ENCODE peak calls at places on chromosomes 11 and 22, in nine cellular contexts. F is DND-41; I is fibroblast of lung; G is Peyer's patch; B is cardiac muscle cell; M is MM.1S; L is A673; A is dorsolateral prefrontal cortex; W is effector memory CD4-positive, alpha-beta T cell. Z is an unnamed sample.

GRCh38 chr11:702731-703461 is 3.1 kb upstream of the EPS8L2 start:
- DNase-seq in F (no peak), G (peak; percentile 74), L (no peak), I (no peak), W (no peak), A (no peak), B (no peak), M (no peak), Z (no peak)

GRCh38 chr11:86632499-86633269 is 39.7 kb downstream of the ME3 start:
- DNase-seq in I (peak; percentile 99), L (peak; percentile 83), A (no peak), B (peak; percentile 17), W (no peak), F (no peak), M (no peak), G (no peak), Z (no peak)

GRCh38 chr11:45736424-45736823 is 68.5 kb upstream of the SLC35C1 start:
- DNase-seq in B (no peak), I (peak; percentile 41), L (no peak), G (no peak), A (no peak), F (no peak), M (no peak), W (no peak), Z (no peak)

GRCh38 chr11:129950319-129951034 is 52.2 kb downstream of the PRDM10 start:
- DNase-seq in F (no peak), A (no peak), G (no peak), W (no peak), B (no peak), L (no peak), I (peak; percentile 69), M (no peak), Z (no peak)

GRCh38 chr11:37689951-37690350 is 1091.9 kb upstream of the RAG2 start:
- DNase-seq in G (no peak), L (no peak), I (peak; percentile 67), W (no peak), M (no peak), A (no peak), B (no peak), F (no peak), Z (no peak)

GRCh38 chr11:106989056-106989455 is 29.2 kb downstream of the GUCY1A2 start:
- DNase-seq in B (no peak), G (no peak), W (no peak), M (no peak), L (no peak), A (no peak), F (no peak), I (peak; percentile 48), Z (no peak)

GRCh38 chr11:33775064-33775807 is 916 bp upstream of the FBXO3 start:
- DNase-seq in M (no peak), A (no peak), W (no peak), F (no peak), G (no peak), B (no peak), L (no peak), I (no peak), Z (no peak)

GRCh38 chr22:40417881-40418280 is 47.5 kb downstream of the SGSM3 start:
- DNase-seq in G (no peak), F (no peak), M (no peak), L (no peak), I (no peak), B (no peak), W (no peak), A (no peak), Z (no peak)

GRCh38 chr11:60887531-60887930 is 18.9 kb downstream of the PRPF19 start:
- DNase-seq in I (peak; percentile 27), L (peak; percentile 40), B (peak; percentile 55), W (no peak), F (peak; percentile 77), M (peak; percentile 79), A (no peak), G (peak; percentile 79), Z (peak; percentile 33)

GRCh38 chr22:19889951-19890350 is 35.3 kb upstream of the GNB1L start:
- DNase-seq in L (no peak), W (no peak), F (no peak), I (no peak), A (no peak), M (no peak), G (no peak), B (no peak), Z (no peak)

GRCh38 chr11:8333431-8334401 is 70.0 kb upstream of the LMO1 start:
- DNase-seq in I (peak; percentile 28), F (no peak), W (no peak), L (no peak), A (no peak), M (no peak), G (no peak), B (no peak), Z (no peak)

GRCh38 chr22:47627561-47628253 is 865.3 kb downstream of the TBC1D22A start:
- DNase-seq in G (no peak), F (no peak), L (no peak), B (no peak), M (no peak), I (no peak), W (no peak), A (no peak), Z (no peak)

GRCh38 chr11:116114198-116114651 is 610.0 kb upstream of the CADM1 start:
- DNase-seq in M (no peak), G (no peak), A (no peak), W (no peak), F (no peak), B (no peak), I (no peak), L (no peak), Z (no peak)

GRCh38 chr11:73412308-73412707 is 36.1 kb downstream of the RELT start:
- DNase-seq in I (peak; percentile 45), L (peak; percentile 78), M (no peak), A (no peak), G (no peak), F (no peak), B (no peak), W (no peak), Z (no peak)
- H3K4me3 ChIP-seq in I (no peak overlapping the region), L (no peak overlapping the region), M (no peak overlapping the region), A (no peak overlapping the region), G (no peak overlapping the region), F (no peak overlapping the region), B (no peak overlapping the region), W (no peak overlapping the region), Z (no peak overlapping the region)

GRCh38 chr22:45483319-45483718 is 19.4 kb upstream of the FBLN1 start:
- DNase-seq in M (no peak), B (no peak), G (no peak), A (no peak), I (no peak), L (no peak), F (no peak), W (no peak), Z (no peak)
- H3K4me3 ChIP-seq in M (no peak overlapping the region), B (no peak overlapping the region), G (no peak overlapping the region), A (no peak overlapping the region), I (no peak overlapping the region), L (no peak overlapping the region), F (no peak overlapping the region), W (no peak overlapping the region), Z (no peak overlapping the region)

DNA sequence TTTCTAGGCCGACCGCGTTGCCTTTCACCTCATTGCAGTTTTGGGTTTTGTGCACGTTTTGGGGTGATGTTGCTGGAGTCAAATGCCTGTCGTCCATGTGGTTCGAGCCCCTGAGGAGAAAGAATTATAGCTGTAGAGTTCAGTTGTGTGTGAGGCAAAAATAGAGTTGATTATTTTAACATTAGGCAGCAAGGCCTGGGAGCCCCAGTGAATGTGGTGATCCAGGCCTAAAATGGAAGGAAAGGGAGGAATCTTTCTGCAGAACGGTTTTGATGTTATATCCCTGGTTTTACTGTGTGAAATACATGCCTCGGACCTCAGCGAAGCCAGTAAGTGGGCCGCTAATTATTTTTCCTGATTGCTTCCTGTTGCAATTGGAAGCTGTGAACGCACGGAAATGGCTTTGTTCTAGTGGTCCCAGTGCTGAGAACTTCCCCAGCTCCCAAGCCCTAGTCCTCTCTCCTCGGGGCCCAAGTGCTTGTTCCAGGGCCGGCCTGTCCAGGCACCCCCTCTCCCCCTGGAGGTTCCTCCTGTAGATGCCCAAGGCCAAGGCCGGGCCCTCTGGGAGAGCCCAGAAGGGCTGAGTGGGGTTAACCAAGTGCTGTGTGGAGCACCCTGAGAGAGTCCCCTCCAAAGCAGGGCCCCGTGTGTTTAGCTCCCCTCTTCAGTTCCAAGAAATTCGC is 2.0 kb downstream of the LRP5 start:
- DNase-seq in G (no peak), B (peak; percentile 19), A (no peak), F (no peak), W (no peak), L (peak; percentile 64), I (no peak), M (no peak), Z (no peak)
- H3K4me3 ChIP-seq in G (no peak overlapping the region), B (peak overlapping the region; percentile 69), A (no peak overlapping the region), F (peak overlapping the region; percentile 67), W (no peak overlapping the region), L (peak overlapping the region; percentile 75), I (peak overlapping the region; percentile 78), M (no peak overlapping the region), Z (no peak overlapping the region)

GRCh38 chr11:94400839-94401772 is at the start of gene GPR83:
- DNase-seq in W (no peak), F (no peak), L (peak; percentile 58), M (no peak), A (no peak), I (peak; percentile 43), G (no peak), B (peak; percentile 63), Z (no peak)
- H3K4me3 ChIP-seq in W (no peak within 1 kb of the TSS), F (no peak within 1 kb of the TSS), L (peak within 1 kb of the TSS; percentile 45), M (no peak within 1 kb of the TSS), A (peak within 1 kb of the TSS; percentile 37), I (peak within 1 kb of the TSS; percentile 47), G (no peak within 1 kb of the TSS), B (peak within 1 kb of the TSS; percentile 40), Z (no peak within 1 kb of the TSS)

DNA sequence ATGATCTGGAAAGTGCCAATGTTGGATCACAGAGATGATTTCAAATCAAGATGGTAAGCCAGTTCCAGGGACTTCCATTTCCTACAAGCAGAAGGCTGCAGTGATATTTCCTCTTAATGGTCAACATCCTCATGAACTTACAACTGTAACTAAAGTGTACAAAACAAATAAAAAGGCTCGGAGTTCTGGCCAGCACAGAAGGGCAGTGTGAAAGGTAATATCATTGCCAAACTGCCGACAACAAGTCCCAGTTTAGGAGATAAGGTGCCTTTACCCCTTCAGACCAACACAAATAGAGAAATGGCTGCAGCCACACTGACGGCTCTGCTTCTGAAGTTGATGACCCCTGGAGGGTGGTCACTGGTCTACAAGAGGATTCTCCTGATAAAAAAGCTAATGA is 91.1 kb downstream of the ETS1 start:
- DNase-seq in G (no peak), I (no peak), B (no peak), W (no peak), L (no peak), M (no peak), F (no peak), A (no peak), Z (no peak)
- H3K4me3 ChIP-seq in G (no peak overlapping the region), I (no peak overlapping the region), B (no peak overlapping the region), W (no peak overlapping the region), L (no peak overlapping the region), M (no peak overlapping the region), F (no peak overlapping the region), A (no peak overlapping the region), Z (peak overlapping the region; percentile 43)

DNA sequence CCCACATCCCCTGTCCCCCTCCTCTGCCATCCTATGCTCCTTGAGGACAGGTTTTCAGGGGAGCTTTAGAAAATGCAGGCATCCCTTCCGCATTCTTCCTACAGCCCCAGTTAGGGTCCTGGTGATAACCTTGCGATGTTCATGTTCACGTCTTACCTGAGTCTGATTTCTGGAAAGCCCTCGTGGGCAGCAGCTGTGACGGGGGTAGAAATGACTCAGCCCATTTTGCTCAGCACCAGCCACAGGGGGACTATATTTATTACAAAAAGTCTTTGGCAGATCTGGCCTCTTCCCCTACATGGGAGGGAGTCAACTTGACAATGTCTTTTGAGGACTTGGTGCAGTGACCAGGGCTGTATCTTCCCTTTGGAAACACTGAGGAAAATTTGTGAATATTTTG is 12.3 kb downstream of the PKNOX2 start:
- DNase-seq in M (no peak), I (no peak), B (no peak), A (no peak), W (no peak), F (no peak), G (no peak), L (no peak), Z (no peak)
- H3K4me3 ChIP-seq in M (no peak overlapping the region), I (no peak overlapping the region), B (no peak overlapping the region), A (no peak overlapping the region), W (no peak overlapping the region), F (no peak overlapping the region), G (no peak overlapping the region), L (no peak overlapping the region), Z (no peak overlapping the region)